ENCODE peak calls at places on chromosome 20, in six cellular contexts. H, Q, E, L, V and S are unnamed samples. For H3K4me1, the result is how much of the 10 kb centered on the place peaks cover.

GRCh38 chr20:16647875-16648597 is 74.8 kb upstream of the KIF16B start:
- DNase-seq in Q (no peak), E (no peak), V (no peak), H (no peak), L (no peak), S (no peak)

GRCh38 chr20:53202781-53203180 is 230.6 kb downstream of the TSHZ2 start:
- DNase-seq in Q (no peak), H (no peak), V (no peak), E (no peak), L (no peak), S (no peak)

GRCh38 chr20:52747736-52748135 is 224.4 kb upstream of the TSHZ2 start:
- DNase-seq in H (no peak), E (peak), Q (no peak), L (no peak), V (peak), S (no peak)

GRCh38 chr20:24633026-24633425 is 163.6 kb downstream of the SYNDIG1 start:
- DNase-seq in H (no peak), V (no peak), L (peak), E (no peak), Q (no peak), S (no peak)

GRCh38 chr20:41063442-41063841 is 34.8 kb downstream of the TOP1 start:
- DNase-seq in L (no peak), Q (no peak), E (no peak), V (no peak), H (no peak), S (no peak)

GRCh38 chr20:54152227-54153040 is 21.4 kb downstream of the CYP24A1 start:
- DNase-seq in Q (no peak), H (no peak), E (no peak), V (no peak), L (no peak), S (no peak)

GRCh38 chr20:434221-434620 is 26.1 kb downstream of the RBCK1 start:
- DNase-seq in V (no peak), Q (no peak), H (no peak), L (no peak), E (no peak), S (no peak)

GRCh38 chr20:63521602-63522001 is 1.0 kb downstream of the PPDPF start:
- DNase-seq in H (no peak), Q (peak), V (no peak), E (no peak), L (peak), S (no peak)

GRCh38 chr20:15846446-15846845 is 726.8 kb downstream of the KIF16B start:
- DNase-seq in E (no peak), V (no peak), H (no peak), L (no peak), Q (no peak), S (no peak)

GRCh38 chr20:40728470-40728869 is 39.4 kb upstream of the MAFB start:
- DNase-seq in H (no peak), V (no peak), Q (no peak), L (no peak), E (no peak), S (no peak)

GRCh38 chr20:57066126-57066900 is 200.1 kb downstream of the BMP7 start:
- DNase-seq in V (no peak), E (no peak), H (no peak), L (no peak), Q (no peak), S (no peak)

DNA sequence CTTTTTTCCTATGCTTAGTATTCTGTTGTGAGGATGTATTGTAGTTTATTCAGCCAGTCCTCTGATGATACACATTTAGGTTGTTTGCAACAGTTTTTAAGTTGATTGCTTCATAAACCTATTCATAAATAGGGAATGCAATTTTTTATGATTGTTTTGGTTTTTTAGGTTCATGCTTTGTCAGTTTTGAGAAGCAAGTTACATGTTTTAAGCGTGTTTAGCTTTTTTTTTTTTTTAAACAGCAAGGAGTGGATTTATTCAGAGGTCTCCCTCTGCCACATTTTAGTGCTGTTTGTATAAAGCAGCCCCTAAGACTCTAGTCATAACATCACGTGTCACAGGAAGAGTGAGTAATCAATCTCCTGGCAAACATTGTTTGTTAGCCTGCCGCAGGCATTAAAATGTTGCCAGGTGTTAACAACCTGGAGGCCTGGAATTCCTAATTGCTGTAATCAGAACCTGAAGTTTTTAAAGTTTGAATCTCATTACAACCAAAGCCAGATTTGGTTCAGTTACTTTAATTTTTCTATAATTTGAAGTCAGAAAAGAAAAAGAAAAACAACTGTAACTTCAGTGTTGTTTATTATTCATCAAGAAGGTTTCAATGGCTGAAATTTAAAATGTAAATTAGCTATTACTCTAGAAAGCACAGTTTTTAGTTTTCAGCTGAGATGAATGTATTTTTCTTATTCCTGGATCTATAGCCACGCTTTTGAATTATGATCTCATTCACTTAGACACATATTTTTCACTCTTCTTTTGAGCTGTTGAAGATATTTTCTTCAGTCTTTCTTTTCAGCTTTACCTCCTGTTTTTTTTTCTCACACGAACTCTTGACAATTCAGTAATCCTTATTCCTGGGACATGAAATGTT is 59.2 kb downstream of the KCNS1 start:
- DNase-seq in H (no peak), Q (no peak), V (no peak), E (no peak), L (no peak), S (no peak)
- H3K4me1 ChIP-seq in H (under half), Q (under half), V (under half), E (under half), L (half or more), S (half or more)

DNA sequence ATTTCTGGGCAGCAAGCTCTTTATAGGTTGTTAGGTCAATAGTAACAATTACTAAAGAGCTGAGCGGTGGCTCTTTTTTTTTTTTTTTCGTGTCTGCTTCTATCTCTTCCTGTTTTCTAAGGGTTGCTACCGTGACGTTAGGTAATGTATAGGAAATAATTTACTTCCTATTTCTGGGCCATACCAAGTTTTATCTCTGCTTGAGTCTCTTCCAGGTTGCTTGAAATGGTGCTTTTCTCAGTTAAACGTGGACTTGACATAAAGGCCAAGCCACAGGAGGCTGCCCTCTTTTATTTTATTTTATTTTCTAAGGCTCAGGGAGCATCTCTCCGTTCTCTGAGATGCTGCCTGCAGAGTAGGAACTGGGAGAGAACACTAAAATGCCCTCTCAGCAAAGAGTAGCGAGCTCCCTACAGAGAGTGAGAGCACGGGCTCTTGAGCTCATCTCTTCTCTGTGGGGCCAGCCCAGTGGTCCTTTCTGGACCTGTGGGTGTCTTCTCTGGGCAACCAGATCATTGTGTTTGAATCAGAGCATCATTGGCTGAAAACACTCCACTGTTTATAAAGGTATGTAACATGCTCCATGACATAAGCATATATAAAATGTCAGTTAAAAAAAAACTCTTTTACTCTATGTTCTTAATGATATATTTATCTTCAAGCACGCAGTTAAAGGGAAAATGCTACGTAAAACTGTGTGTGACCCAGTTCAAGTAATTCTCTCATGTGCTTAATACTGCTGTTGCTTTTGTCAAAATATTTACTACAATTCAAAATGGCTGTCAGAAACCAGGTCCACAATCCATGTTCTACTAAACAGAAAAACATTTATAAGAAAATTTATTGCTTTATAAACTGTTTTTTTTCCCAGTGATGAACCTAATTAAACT is at the start of gene ZNF831:
- DNase-seq in H (no peak), L (no peak), E (no peak), Q (no peak), V (no peak), S (peak)
- H3K4me1 ChIP-seq in H (under half), L (under half), E (under half), Q (under half), V (under half), S (half or more)

GRCh38 chr20:51451484-51451883 is 91.0 kb downstream of the NFATC2 start:
- DNase-seq in Q (no peak), V (no peak), H (no peak), L (no peak), E (no peak), S (no peak)

GRCh38 chr20:51452091-51452613 is 90.4 kb downstream of the NFATC2 start:
- DNase-seq in H (no peak), L (no peak), V (no peak), Q (no peak), E (no peak), S (no peak)

GRCh38 chr20:51450984-51451383 is 91.5 kb downstream of the NFATC2 start:
- DNase-seq in V (no peak), Q (no peak), L (no peak), E (no peak), H (no peak), S (no peak)

GRCh38 chr20:51454250-51454865 is 88.2 kb downstream of the NFATC2 start:
- DNase-seq in Q (no peak), E (no peak), L (no peak), H (no peak), V (no peak), S (no peak)

DNA sequence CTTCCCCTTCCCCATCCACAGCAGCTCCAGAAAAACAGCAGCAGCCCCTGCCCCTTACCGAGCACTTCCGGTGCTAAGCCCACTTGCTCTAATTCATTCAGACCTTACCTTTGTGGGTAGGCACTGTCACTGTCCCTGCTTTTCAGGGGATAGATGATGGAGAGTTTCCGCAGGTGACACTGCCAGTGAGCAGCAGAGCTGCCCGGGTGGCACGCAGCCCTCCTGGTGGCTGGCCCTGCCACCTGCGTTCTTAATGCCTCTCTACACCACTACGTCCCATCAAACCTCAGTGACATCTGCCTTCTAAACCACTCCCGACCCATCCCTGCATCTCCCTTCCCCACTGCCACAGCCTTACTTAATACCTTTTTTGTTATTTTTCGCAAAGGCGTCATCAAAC is 89.8 kb downstream of the NFATC2 start:
- DNase-seq in E (no peak), Q (no peak), H (no peak), L (no peak), V (no peak), S (no peak)
- H3K4me1 ChIP-seq in E (under half), Q (under half), H (under half), L (under half), V (under half), S (under half)

GRCh38 chr20:45368221-45368980 is 5.4 kb downstream of the SYS1 start:
- DNase-seq in E (no peak), L (no peak), V (peak), Q (peak), H (no peak), S (peak)

GRCh38 chr20:45366631-45367030 is 3.7 kb downstream of the SYS1 start:
- DNase-seq in V (no peak), L (no peak), E (no peak), Q (no peak), H (no peak), S (no peak)

GRCh38 chr20:45367126-45367525 is 4.2 kb downstream of the SYS1 start:
- DNase-seq in Q (no peak), H (no peak), V (no peak), L (no peak), E (no peak), S (no peak)

GRCh38 chr20:45365444-45365970 is 2.6 kb downstream of the SYS1 start:
- DNase-seq in E (no peak), V (no peak), Q (no peak), L (no peak), H (peak), S (no peak)

DNA sequence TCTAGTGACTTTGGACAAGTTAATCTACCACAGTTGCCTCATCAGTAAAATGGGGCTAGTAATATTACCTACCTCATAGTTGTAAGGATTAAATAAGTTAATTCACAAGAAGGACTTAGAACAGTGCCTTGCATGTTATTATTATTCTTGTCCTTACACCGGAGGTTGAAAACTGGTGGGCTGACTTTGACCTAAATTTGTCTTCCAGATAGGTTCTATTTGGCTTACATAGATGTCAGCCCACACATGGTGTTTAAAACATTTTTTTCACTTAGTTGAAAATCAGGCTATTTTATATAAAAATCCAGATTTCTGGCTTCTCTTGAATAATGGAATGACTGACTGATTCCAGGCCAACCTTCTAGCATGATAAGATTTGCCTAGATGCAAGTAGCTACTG is 3.2 kb downstream of the SYS1 start:
- DNase-seq in Q (no peak), V (no peak), H (no peak), E (no peak), L (no peak), S (no peak)
- H3K4me1 ChIP-seq in Q (half or more), V (under half), H (under half), E (under half), L (half or more), S (half or more)

DNA sequence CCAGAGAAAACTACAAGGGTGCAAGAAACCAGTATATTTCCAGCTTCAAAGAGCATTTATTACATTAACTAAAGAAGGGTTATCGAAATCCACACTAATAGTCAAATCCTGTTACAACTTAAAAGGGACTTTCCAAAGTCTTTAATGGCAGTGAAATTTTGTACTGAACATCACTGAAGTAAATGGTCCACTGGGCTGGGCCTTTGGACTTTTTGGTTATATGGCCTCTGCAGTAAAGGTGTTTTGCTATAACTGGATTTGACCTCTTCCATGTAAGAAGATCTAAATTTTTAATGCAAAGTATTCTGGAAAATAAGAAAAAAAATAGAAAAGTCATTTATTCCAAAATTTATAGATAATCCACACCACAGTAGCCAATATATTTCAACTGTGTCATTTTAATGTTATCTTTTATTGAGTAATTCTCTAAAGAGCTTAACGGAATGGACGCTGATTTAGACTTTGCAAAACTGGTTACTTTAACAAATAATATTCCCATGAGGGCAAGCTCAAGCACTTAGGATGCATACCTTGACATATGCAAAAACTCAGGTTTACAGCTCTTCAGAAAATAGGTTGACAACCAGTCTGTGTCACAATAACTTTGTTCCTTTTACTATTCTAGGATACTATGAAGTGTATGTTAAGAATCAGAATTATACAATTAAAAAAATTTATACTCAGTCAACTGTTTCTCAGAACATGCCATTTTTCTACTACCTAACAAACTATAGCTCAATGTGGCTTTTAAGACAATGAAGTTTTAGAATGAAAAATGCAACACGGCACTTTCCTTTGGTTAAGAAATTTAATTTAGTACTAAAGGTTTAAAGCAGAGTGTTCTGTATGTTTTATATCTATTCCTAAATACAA is 7.0 kb downstream of the RBM39 start:
- DNase-seq in E (no peak), Q (no peak), H (no peak), L (no peak), V (no peak), S (no peak)
- H3K4me1 ChIP-seq in E (under half), Q (half or more), H (under half), L (half or more), V (under half), S (half or more)

GRCh38 chr20:59938696-59939051 is 1.4 kb downstream of the PPP1R3D start:
- DNase-seq in V (no peak), H (peak), L (peak), Q (no peak), E (no peak), S (no peak)
- H3K4me1 ChIP-seq in V (under half), H (under half), L (half or more), Q (under half), E (under half), S (half or more)

GRCh38 chr20:49889943-49890650 is 25.2 kb downstream of the SPATA2 start:
- DNase-seq in L (no peak), V (no peak), H (no peak), Q (no peak), E (no peak), S (no peak)

GRCh38 chr20:49890651-49891361 is 24.5 kb downstream of the SPATA2 start:
- DNase-seq in E (no peak), V (no peak), Q (peak), H (peak), L (peak), S (no peak)

GRCh38 chr20:49887828-49888340 is 27.4 kb downstream of the SPATA2 start:
- DNase-seq in H (peak), V (no peak), Q (no peak), L (no peak), E (no peak), S (no peak)

GRCh38 chr20:49888341-49889244 is 26.7 kb downstream of the SPATA2 start:
- DNase-seq in L (no peak), H (peak), Q (no peak), E (peak), V (peak), S (peak)

DNA sequence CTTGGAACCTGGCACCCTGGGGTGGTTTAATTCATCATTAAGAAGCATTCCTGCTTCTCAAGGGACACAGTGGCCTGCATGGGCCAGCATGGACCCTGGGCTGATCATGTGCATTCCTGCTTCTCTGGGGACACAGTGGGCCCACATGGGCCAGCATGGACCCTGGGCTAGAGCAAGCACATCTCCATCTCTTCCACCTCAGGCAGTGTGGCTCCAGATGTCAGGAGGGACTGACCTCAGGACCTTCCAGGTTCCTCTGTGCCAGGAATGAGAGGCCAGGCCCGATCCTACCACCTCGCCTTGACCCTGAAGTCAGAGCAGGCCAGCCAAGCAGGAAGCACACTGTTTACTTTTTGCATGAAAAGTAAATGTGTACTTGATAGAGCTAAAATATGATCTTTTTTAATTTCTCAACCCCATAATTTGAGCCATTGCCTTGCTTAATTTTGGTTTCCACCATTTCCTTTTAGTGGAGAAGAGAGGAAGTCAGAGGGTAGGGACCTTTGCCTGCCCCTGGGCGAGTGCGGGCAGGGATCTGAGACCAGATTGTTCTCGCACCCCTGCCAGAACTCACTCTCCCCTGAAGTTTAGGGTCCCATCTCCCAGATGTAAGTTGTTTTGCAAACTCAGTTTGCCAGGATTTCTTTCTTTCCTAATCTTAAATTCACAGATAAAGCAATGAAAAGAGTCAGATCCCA is 25.9 kb downstream of the SPATA2 start:
- DNase-seq in E (no peak), H (no peak), L (no peak), Q (no peak), V (no peak), S (no peak)
- H3K4me1 ChIP-seq in E (under half), H (under half), L (half or more), Q (half or more), V (under half), S (under half)